ENCODE peak calls at places on chromosomes 13 and 19, in eight cellular contexts. One of them, this sample, is unnamed.

GRCh38 chr19:4067396-4068057 is 828 bp upstream of the ZBTB7A start:
- DNase-seq in cardiac muscle cell: peak; percentile 50
- DNase-seq in DND-41: no peak
- DNase-seq in neural crest cell: no peak
- DNase-seq in fibroblast of lung: no peak
- DNase-seq in right atrium auricular region: no peak
- DNase-seq in astrocyte of the cerebellum: no peak
- DNase-seq in mucosa of descending colon: no peak
- DNase-seq in this sample: no peak

GRCh38 chr13:48412881-48413351 is at the start of gene LPAR6:
- DNase-seq in cardiac muscle cell: no peak
- DNase-seq in DND-41: peak; percentile 36
- DNase-seq in neural crest cell: no peak
- DNase-seq in fibroblast of lung: peak; percentile 80
- DNase-seq in right atrium auricular region: no peak
- DNase-seq in astrocyte of the cerebellum: peak; percentile 31
- DNase-seq in mucosa of descending colon: peak; percentile 53
- DNase-seq in this sample: peak; percentile 17

GRCh38 chr13:48155850-48156249 is 60.9 kb upstream of the MED4 start:
- DNase-seq in cardiac muscle cell: no peak
- DNase-seq in DND-41: peak; percentile 25
- DNase-seq in neural crest cell: no peak
- DNase-seq in fibroblast of lung: peak; percentile 21
- DNase-seq in right atrium auricular region: no peak
- DNase-seq in astrocyte of the cerebellum: peak; percentile 23
- DNase-seq in mucosa of descending colon: no peak
- DNase-seq in this sample: peak; percentile 38

GRCh38 chr13:111431241-111431640 is 110.8 kb downstream of the TEX29 start:
- DNase-seq in cardiac muscle cell: no peak
- DNase-seq in DND-41: no peak
- DNase-seq in neural crest cell: no peak
- DNase-seq in fibroblast of lung: no peak
- DNase-seq in right atrium auricular region: no peak
- DNase-seq in astrocyte of the cerebellum: no peak
- DNase-seq in mucosa of descending colon: no peak
- DNase-seq in this sample: no peak

GRCh38 chr19:58374200-58374599 is 6.6 kb downstream of the ZNF837 start:
- DNase-seq in cardiac muscle cell: no peak
- DNase-seq in DND-41: no peak
- DNase-seq in neural crest cell: no peak
- DNase-seq in fibroblast of lung: no peak
- DNase-seq in right atrium auricular region: no peak
- DNase-seq in astrocyte of the cerebellum: no peak
- DNase-seq in mucosa of descending colon: no peak
- DNase-seq in this sample: no peak

GRCh38 chr19:31352296-31352781 is 3.1 kb upstream of the TSHZ3 start:
- DNase-seq in cardiac muscle cell: no peak
- DNase-seq in DND-41: no peak
- DNase-seq in neural crest cell: no peak
- DNase-seq in fibroblast of lung: no peak
- DNase-seq in right atrium auricular region: no peak
- DNase-seq in astrocyte of the cerebellum: no peak
- DNase-seq in mucosa of descending colon: no peak
- DNase-seq in this sample: no peak

GRCh38 chr19:42140125-42140754 is 8.0 kb upstream of the POU2F2 start:
- DNase-seq in cardiac muscle cell: peak; percentile 91
- DNase-seq in DND-41: peak; percentile 77
- DNase-seq in neural crest cell: peak; percentile 79
- DNase-seq in fibroblast of lung: peak; percentile 71
- DNase-seq in right atrium auricular region: no peak
- DNase-seq in astrocyte of the cerebellum: peak; percentile 60
- DNase-seq in mucosa of descending colon: peak; percentile 69
- DNase-seq in this sample: peak; percentile 59

GRCh38 chr19:51690359-51691121 is 2.6 kb upstream of the SPACA6 start:
- DNase-seq in cardiac muscle cell: peak; percentile 75
- DNase-seq in DND-41: no peak
- DNase-seq in neural crest cell: no peak
- DNase-seq in fibroblast of lung: peak; percentile 78
- DNase-seq in right atrium auricular region: peak; percentile 65
- DNase-seq in astrocyte of the cerebellum: no peak
- DNase-seq in mucosa of descending colon: peak; percentile 36
- DNase-seq in this sample: peak; percentile 79

GRCh38 chr13:113991676-113992179 is 17.9 kb upstream of the C13orf46 start:
- DNase-seq in cardiac muscle cell: no peak
- DNase-seq in DND-41: no peak
- DNase-seq in neural crest cell: no peak
- DNase-seq in fibroblast of lung: no peak
- DNase-seq in right atrium auricular region: no peak
- DNase-seq in astrocyte of the cerebellum: no peak
- DNase-seq in mucosa of descending colon: no peak
- DNase-seq in this sample: no peak

GRCh38 chr19:46515879-46516350 is 20.2 kb upstream of the PNMA8B start:
- DNase-seq in cardiac muscle cell: peak; percentile 34
- DNase-seq in DND-41: peak; percentile 34
- DNase-seq in neural crest cell: no peak
- DNase-seq in fibroblast of lung: peak; percentile 44
- DNase-seq in right atrium auricular region: no peak
- DNase-seq in astrocyte of the cerebellum: no peak
- DNase-seq in mucosa of descending colon: no peak
- DNase-seq in this sample: peak; percentile 55

GRCh38 chr13:53189162-53189561 is 160.5 kb downstream of the OLFM4 start:
- DNase-seq in cardiac muscle cell: no peak
- DNase-seq in DND-41: no peak
- DNase-seq in neural crest cell: no peak
- DNase-seq in fibroblast of lung: no peak
- DNase-seq in right atrium auricular region: no peak
- DNase-seq in astrocyte of the cerebellum: no peak
- DNase-seq in mucosa of descending colon: no peak
- DNase-seq in this sample: no peak

GRCh38 chr13:53191091-53191490 is 162.5 kb downstream of the OLFM4 start:
- DNase-seq in cardiac muscle cell: peak; percentile 11
- DNase-seq in DND-41: no peak
- DNase-seq in neural crest cell: no peak
- DNase-seq in fibroblast of lung: no peak
- DNase-seq in right atrium auricular region: no peak
- DNase-seq in astrocyte of the cerebellum: no peak
- DNase-seq in mucosa of descending colon: no peak
- DNase-seq in this sample: no peak
- TF ChIP-seq CTCF in cardiac muscle cell: no peak
- TF ChIP-seq CTCF in DND-41: no peak
- TF ChIP-seq CTCF in neural crest cell: no peak
- TF ChIP-seq CTCF in fibroblast of lung: no peak
- TF ChIP-seq CTCF in right atrium auricular region: no peak
- TF ChIP-seq CTCF in astrocyte of the cerebellum: no peak
- TF ChIP-seq CTCF in mucosa of descending colon: no peak
- TF ChIP-seq CTCF in this sample: no peak

GRCh38 chr19:35936738-35937268 is 629 bp downstream of the LRFN3 start:
- DNase-seq in cardiac muscle cell: no peak
- DNase-seq in DND-41: no peak
- DNase-seq in neural crest cell: no peak
- DNase-seq in fibroblast of lung: no peak
- DNase-seq in right atrium auricular region: no peak
- DNase-seq in astrocyte of the cerebellum: no peak
- DNase-seq in mucosa of descending colon: no peak
- DNase-seq in this sample: no peak

GRCh38 chr19:35940078-35940775 is 4.1 kb downstream of the LRFN3 start:
- DNase-seq in cardiac muscle cell: no peak
- DNase-seq in DND-41: no peak
- DNase-seq in neural crest cell: no peak
- DNase-seq in fibroblast of lung: no peak
- DNase-seq in right atrium auricular region: no peak
- DNase-seq in astrocyte of the cerebellum: no peak
- DNase-seq in mucosa of descending colon: no peak
- DNase-seq in this sample: no peak

GRCh38 chr19:35937345-35938281 is 1.4 kb downstream of the LRFN3 start:
- DNase-seq in cardiac muscle cell: no peak
- DNase-seq in DND-41: no peak
- DNase-seq in neural crest cell: no peak
- DNase-seq in fibroblast of lung: no peak
- DNase-seq in right atrium auricular region: no peak
- DNase-seq in astrocyte of the cerebellum: no peak
- DNase-seq in mucosa of descending colon: no peak
- DNase-seq in this sample: no peak

GRCh38 chr19:35939307-35940077 is 3.3 kb downstream of the LRFN3 start:
- DNase-seq in cardiac muscle cell: no peak
- DNase-seq in DND-41: no peak
- DNase-seq in neural crest cell: no peak
- DNase-seq in fibroblast of lung: no peak
- DNase-seq in right atrium auricular region: no peak
- DNase-seq in astrocyte of the cerebellum: no peak
- DNase-seq in mucosa of descending colon: no peak
- DNase-seq in this sample: no peak

DNA sequence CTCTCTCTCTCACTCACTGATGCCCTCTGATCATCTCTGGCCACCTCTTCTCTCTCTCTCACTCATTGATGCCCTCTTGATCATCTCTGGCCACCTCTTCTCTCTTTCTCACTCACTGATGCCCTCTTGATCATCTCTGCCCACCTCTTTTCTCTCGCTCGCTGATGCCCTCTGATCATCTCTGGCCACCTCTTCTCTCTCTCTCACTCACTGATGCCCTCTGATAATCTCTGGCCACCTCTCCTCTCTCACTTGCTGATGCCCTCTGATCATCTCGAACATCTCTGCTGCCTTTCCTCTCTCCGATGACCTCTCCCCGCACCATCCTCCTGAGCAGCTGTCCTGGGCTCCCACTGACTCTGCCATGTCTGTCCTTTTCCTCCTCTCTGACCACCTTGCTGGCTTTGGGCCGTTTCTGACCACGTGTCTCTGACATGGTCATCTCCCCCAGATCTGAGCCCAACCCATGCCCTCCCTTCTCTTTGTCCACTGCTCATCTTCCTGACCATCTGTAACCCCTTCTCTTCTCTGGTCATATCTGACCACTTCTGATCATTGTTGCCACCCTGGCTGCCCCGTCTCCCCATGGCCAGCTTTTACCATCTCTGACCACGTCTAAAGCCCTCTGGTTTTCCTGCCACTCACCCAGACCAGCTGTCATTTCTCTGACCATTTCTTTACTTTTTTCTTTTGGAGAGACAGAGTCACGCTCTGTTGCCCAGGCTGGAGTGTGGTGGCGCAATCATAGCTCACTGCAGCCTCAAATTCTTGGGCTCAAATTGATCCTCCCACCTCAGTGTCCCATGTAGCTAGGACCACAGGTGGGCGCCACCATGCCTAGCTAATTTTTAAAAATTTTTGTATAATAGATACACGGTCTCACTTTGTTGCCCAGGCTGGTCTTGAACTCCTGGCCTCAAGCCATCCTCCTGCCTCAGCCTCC is 2.4 kb downstream of the LRFN3 start:
- DNase-seq in cardiac muscle cell: no peak
- DNase-seq in DND-41: no peak
- DNase-seq in neural crest cell: no peak
- DNase-seq in fibroblast of lung: no peak
- DNase-seq in right atrium auricular region: no peak
- DNase-seq in astrocyte of the cerebellum: no peak
- DNase-seq in mucosa of descending colon: no peak
- DNase-seq in this sample: no peak
- TF ChIP-seq CTCF in cardiac muscle cell: no peak
- TF ChIP-seq CTCF in DND-41: no peak
- TF ChIP-seq CTCF in neural crest cell: no peak
- TF ChIP-seq CTCF in fibroblast of lung: no peak
- TF ChIP-seq CTCF in right atrium auricular region: no peak
- TF ChIP-seq CTCF in astrocyte of the cerebellum: no peak
- TF ChIP-seq CTCF in mucosa of descending colon: no peak
- TF ChIP-seq CTCF in this sample: no peak

GRCh38 chr13:25657062-25657588 is 285.4 kb downstream of the ATP8A2 start:
- DNase-seq in cardiac muscle cell: no peak
- DNase-seq in DND-41: no peak
- DNase-seq in neural crest cell: no peak
- DNase-seq in fibroblast of lung: no peak
- DNase-seq in right atrium auricular region: no peak
- DNase-seq in astrocyte of the cerebellum: no peak
- DNase-seq in mucosa of descending colon: no peak
- DNase-seq in this sample: no peak

GRCh38 chr13:25662516-25662915 is 290.7 kb downstream of the ATP8A2 start:
- DNase-seq in cardiac muscle cell: no peak
- DNase-seq in DND-41: no peak
- DNase-seq in neural crest cell: no peak
- DNase-seq in fibroblast of lung: no peak
- DNase-seq in right atrium auricular region: no peak
- DNase-seq in astrocyte of the cerebellum: no peak
- DNase-seq in mucosa of descending colon: no peak
- DNase-seq in this sample: no peak

GRCh38 chr13:25660996-25661395 is 289.2 kb downstream of the ATP8A2 start:
- DNase-seq in cardiac muscle cell: no peak
- DNase-seq in DND-41: no peak
- DNase-seq in neural crest cell: no peak
- DNase-seq in fibroblast of lung: no peak
- DNase-seq in right atrium auricular region: no peak
- DNase-seq in astrocyte of the cerebellum: no peak
- DNase-seq in mucosa of descending colon: no peak
- DNase-seq in this sample: no peak

GRCh38 chr13:25654332-25654731 is 282.6 kb downstream of the ATP8A2 start:
- DNase-seq in cardiac muscle cell: no peak
- DNase-seq in DND-41: no peak
- DNase-seq in neural crest cell: no peak
- DNase-seq in fibroblast of lung: no peak
- DNase-seq in right atrium auricular region: no peak
- DNase-seq in astrocyte of the cerebellum: no peak
- DNase-seq in mucosa of descending colon: no peak
- DNase-seq in this sample: no peak

GRCh38 chr13:25659091-25659502 is 287.3 kb downstream of the ATP8A2 start:
- DNase-seq in cardiac muscle cell: no peak
- DNase-seq in DND-41: no peak
- DNase-seq in neural crest cell: no peak
- DNase-seq in fibroblast of lung: peak; percentile 1
- DNase-seq in right atrium auricular region: no peak
- DNase-seq in astrocyte of the cerebellum: no peak
- DNase-seq in mucosa of descending colon: no peak
- DNase-seq in this sample: no peak
- TF ChIP-seq CTCF in cardiac muscle cell: no peak
- TF ChIP-seq CTCF in DND-41: no peak
- TF ChIP-seq CTCF in neural crest cell: no peak
- TF ChIP-seq CTCF in fibroblast of lung: no peak
- TF ChIP-seq CTCF in right atrium auricular region: no peak
- TF ChIP-seq CTCF in astrocyte of the cerebellum: no peak
- TF ChIP-seq CTCF in mucosa of descending colon: no peak
- TF ChIP-seq CTCF in this sample: no peak

GRCh38 chr13:99614465-99614885 is 113.2 kb downstream of the TM9SF2 start:
- DNase-seq in cardiac muscle cell: no peak
- DNase-seq in DND-41: no peak
- DNase-seq in neural crest cell: no peak
- DNase-seq in fibroblast of lung: no peak
- DNase-seq in right atrium auricular region: no peak
- DNase-seq in astrocyte of the cerebellum: no peak
- DNase-seq in mucosa of descending colon: peak; percentile 22
- DNase-seq in this sample: peak; percentile 23
- TF ChIP-seq CTCF in cardiac muscle cell: peak; percentile 35
- TF ChIP-seq CTCF in DND-41: no peak
- TF ChIP-seq CTCF in neural crest cell: peak; percentile 23
- TF ChIP-seq CTCF in fibroblast of lung: no peak
- TF ChIP-seq CTCF in right atrium auricular region: no peak
- TF ChIP-seq CTCF in astrocyte of the cerebellum: peak; percentile 21
- TF ChIP-seq CTCF in mucosa of descending colon: no peak
- TF ChIP-seq CTCF in this sample: no peak

GRCh38 chr19:29966594-29967249 is 24.7 kb downstream of the URI1 start:
- DNase-seq in cardiac muscle cell: peak; percentile 15
- DNase-seq in DND-41: no peak
- DNase-seq in neural crest cell: no peak
- DNase-seq in fibroblast of lung: peak; percentile 57
- DNase-seq in right atrium auricular region: no peak
- DNase-seq in astrocyte of the cerebellum: no peak
- DNase-seq in mucosa of descending colon: no peak
- DNase-seq in this sample: no peak
- TF ChIP-seq CTCF in cardiac muscle cell: peak; percentile 25
- TF ChIP-seq CTCF in DND-41: peak; percentile 38
- TF ChIP-seq CTCF in neural crest cell: peak; percentile 45
- TF ChIP-seq CTCF in fibroblast of lung: peak; percentile 39
- TF ChIP-seq CTCF in right atrium auricular region: no peak
- TF ChIP-seq CTCF in astrocyte of the cerebellum: peak; percentile 19
- TF ChIP-seq CTCF in mucosa of descending colon: no peak
- TF ChIP-seq CTCF in this sample: no peak